ENCODE peak calls at places on chromosomes 5 and 9, in six cellular contexts. One of them, this sample, is unnamed.

GRCh38 chr9:119179701-119180100 is 189.5 kb downstream of the BRINP1 start:
- DNase-seq in psoas muscle: no peak
- DNase-seq in heart left ventricle: no peak
- DNase-seq in OCI-LY7: no peak
- DNase-seq in mammary epithelial cell: no peak
- DNase-seq in neural progenitor cell: no peak
- DNase-seq in this sample: no peak

GRCh38 chr5:39605966-39606591 is 181.3 kb upstream of the DAB2 start:
- DNase-seq in psoas muscle: no peak
- DNase-seq in heart left ventricle: no peak
- DNase-seq in OCI-LY7: no peak
- DNase-seq in mammary epithelial cell: peak; percentile 16
- DNase-seq in neural progenitor cell: no peak
- DNase-seq in this sample: no peak

GRCh38 chr5:157827429-157827828 is 31.5 kb downstream of the CLINT1 start:
- DNase-seq in psoas muscle: no peak
- DNase-seq in heart left ventricle: no peak
- DNase-seq in OCI-LY7: no peak
- DNase-seq in mammary epithelial cell: no peak
- DNase-seq in neural progenitor cell: no peak
- DNase-seq in this sample: no peak

GRCh38 chr5:1336106-1336561 is 8.8 kb downstream of the CLPTM1L start:
- DNase-seq in psoas muscle: no peak
- DNase-seq in heart left ventricle: no peak
- DNase-seq in OCI-LY7: peak; percentile 81
- DNase-seq in mammary epithelial cell: no peak
- DNase-seq in neural progenitor cell: no peak
- DNase-seq in this sample: no peak

GRCh38 chr9:4126184-4126865 is 173.5 kb downstream of the GLIS3 start:
- DNase-seq in psoas muscle: no peak
- DNase-seq in heart left ventricle: no peak
- DNase-seq in OCI-LY7: no peak
- DNase-seq in mammary epithelial cell: peak; percentile 72
- DNase-seq in neural progenitor cell: no peak
- DNase-seq in this sample: no peak

GRCh38 chr5:30040483-30041116 is 1152.9 kb upstream of the CDH6 start:
- DNase-seq in psoas muscle: no peak
- DNase-seq in heart left ventricle: no peak
- DNase-seq in OCI-LY7: peak; percentile 57
- DNase-seq in mammary epithelial cell: no peak
- DNase-seq in neural progenitor cell: peak; percentile 75
- DNase-seq in this sample: no peak

GRCh38 chr5:81853005-81853357 is 102.1 kb upstream of the SSBP2 start:
- DNase-seq in psoas muscle: no peak
- DNase-seq in heart left ventricle: no peak
- DNase-seq in OCI-LY7: peak; percentile 48
- DNase-seq in mammary epithelial cell: no peak
- DNase-seq in neural progenitor cell: peak; percentile 14
- DNase-seq in this sample: no peak

GRCh38 chr5:169933127-169933526 is 47.2 kb downstream of the INSYN2B start:
- DNase-seq in psoas muscle: no peak
- DNase-seq in heart left ventricle: no peak
- DNase-seq in OCI-LY7: no peak
- DNase-seq in mammary epithelial cell: no peak
- DNase-seq in neural progenitor cell: no peak
- DNase-seq in this sample: no peak

GRCh38 chr5:40041452-40041851 is 616.7 kb upstream of the DAB2 start:
- DNase-seq in psoas muscle: no peak
- DNase-seq in heart left ventricle: no peak
- DNase-seq in OCI-LY7: no peak
- DNase-seq in mammary epithelial cell: peak; percentile 56
- DNase-seq in neural progenitor cell: no peak
- DNase-seq in this sample: no peak

GRCh38 chr5:113507601-113508000 is 5.9 kb upstream of the YTHDC2 start:
- DNase-seq in psoas muscle: no peak
- DNase-seq in heart left ventricle: no peak
- DNase-seq in OCI-LY7: peak; percentile 33
- DNase-seq in mammary epithelial cell: no peak
- DNase-seq in neural progenitor cell: no peak
- DNase-seq in this sample: no peak

GRCh38 chr5:312845-313244 is 8.7 kb upstream of the AHRR start:
- DNase-seq in psoas muscle: no peak
- DNase-seq in heart left ventricle: no peak
- DNase-seq in OCI-LY7: no peak
- DNase-seq in mammary epithelial cell: no peak
- DNase-seq in neural progenitor cell: no peak
- DNase-seq in this sample: no peak

GRCh38 chr9:98011122-98011521 is 28.0 kb downstream of the ANP32B start:
- DNase-seq in psoas muscle: no peak
- DNase-seq in heart left ventricle: no peak
- DNase-seq in OCI-LY7: no peak
- DNase-seq in mammary epithelial cell: no peak
- DNase-seq in neural progenitor cell: no peak
- DNase-seq in this sample: no peak

GRCh38 chr5:110923971-110924370 is 147.5 kb upstream of the TSLP start:
- DNase-seq in psoas muscle: no peak
- DNase-seq in heart left ventricle: no peak
- DNase-seq in OCI-LY7: no peak
- DNase-seq in mammary epithelial cell: no peak
- DNase-seq in neural progenitor cell: no peak
- DNase-seq in this sample: no peak

GRCh38 chr5:156912869-156913268 is 50.2 kb downstream of the TIMD4 start:
- DNase-seq in psoas muscle: no peak
- DNase-seq in heart left ventricle: no peak
- DNase-seq in OCI-LY7: no peak
- DNase-seq in mammary epithelial cell: no peak
- DNase-seq in neural progenitor cell: no peak
- DNase-seq in this sample: no peak

GRCh38 chr5:82641362-82641988 is 363.3 kb upstream of the RPS23 start:
- DNase-seq in psoas muscle: peak; percentile 51
- DNase-seq in heart left ventricle: peak; percentile 59
- DNase-seq in OCI-LY7: peak; percentile 28
- DNase-seq in mammary epithelial cell: peak; percentile 76
- DNase-seq in neural progenitor cell: peak; percentile 67
- DNase-seq in this sample: peak; percentile 47

GRCh38 chr5:2005101-2006041 is 122.6 kb upstream of the IRX4 start:
- DNase-seq in psoas muscle: no peak
- DNase-seq in heart left ventricle: no peak
- DNase-seq in OCI-LY7: no peak
- DNase-seq in mammary epithelial cell: no peak
- DNase-seq in neural progenitor cell: no peak
- DNase-seq in this sample: no peak

GRCh38 chr9:26811106-26811505 is 81.5 kb downstream of the CAAP1 start:
- DNase-seq in psoas muscle: no peak
- DNase-seq in heart left ventricle: no peak
- DNase-seq in OCI-LY7: no peak
- DNase-seq in mammary epithelial cell: no peak
- DNase-seq in neural progenitor cell: no peak
- DNase-seq in this sample: no peak

GRCh38 chr9:127555830-127556820 is 56.0 kb upstream of the STXBP1 start:
- DNase-seq in psoas muscle: peak; percentile 73
- DNase-seq in heart left ventricle: peak; percentile 51
- DNase-seq in OCI-LY7: no peak
- DNase-seq in mammary epithelial cell: peak; percentile 94
- DNase-seq in neural progenitor cell: no peak
- DNase-seq in this sample: no peak
- H3K27ac ChIP-seq in psoas muscle: peak overlapping the region; percentile 1
- H3K27ac ChIP-seq in heart left ventricle: no peak overlapping the region
- H3K27ac ChIP-seq in OCI-LY7: no peak overlapping the region
- H3K27ac ChIP-seq in mammary epithelial cell: peak overlapping the region; percentile 67
- H3K27ac ChIP-seq in neural progenitor cell: peak overlapping the region; percentile 30
- H3K27ac ChIP-seq in this sample: no peak overlapping the region

GRCh38 chr5:42855811-42856210 is 44.1 kb upstream of the SELENOP start:
- DNase-seq in psoas muscle: no peak
- DNase-seq in heart left ventricle: no peak
- DNase-seq in OCI-LY7: no peak
- DNase-seq in mammary epithelial cell: no peak
- DNase-seq in neural progenitor cell: no peak
- DNase-seq in this sample: no peak

GRCh38 chr5:42858031-42858643 is 46.4 kb upstream of the SELENOP start:
- DNase-seq in psoas muscle: no peak
- DNase-seq in heart left ventricle: no peak
- DNase-seq in OCI-LY7: no peak
- DNase-seq in mammary epithelial cell: peak; percentile 64
- DNase-seq in neural progenitor cell: no peak
- DNase-seq in this sample: peak; percentile 41

GRCh38 chr5:42854795-42855194 is 43.1 kb upstream of the SELENOP start:
- DNase-seq in psoas muscle: no peak
- DNase-seq in heart left ventricle: no peak
- DNase-seq in OCI-LY7: no peak
- DNase-seq in mammary epithelial cell: no peak
- DNase-seq in neural progenitor cell: no peak
- DNase-seq in this sample: no peak

GRCh38 chr5:42852826-42853225 is 41.1 kb upstream of the SELENOP start:
- DNase-seq in psoas muscle: no peak
- DNase-seq in heart left ventricle: no peak
- DNase-seq in OCI-LY7: no peak
- DNase-seq in mammary epithelial cell: no peak
- DNase-seq in neural progenitor cell: no peak
- DNase-seq in this sample: no peak

DNA sequence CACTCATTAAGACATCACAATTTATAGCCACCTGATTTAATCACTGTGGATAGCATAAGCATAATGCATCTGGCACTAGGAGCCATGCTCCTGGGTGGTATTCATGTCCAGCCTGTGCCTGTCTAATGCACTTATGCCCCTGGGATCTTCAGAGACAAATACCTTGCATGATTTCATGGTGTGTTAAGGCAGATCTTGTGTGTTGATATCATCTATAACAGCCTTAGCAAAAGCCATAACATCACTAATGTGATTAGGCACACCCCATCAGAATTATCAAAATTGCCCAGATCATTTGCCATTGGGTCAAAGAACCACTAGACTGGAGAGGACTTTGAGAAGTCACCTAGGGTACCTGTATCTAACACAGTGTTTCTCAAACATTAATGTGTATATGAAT is 43.7 kb upstream of the SELENOP start:
- DNase-seq in psoas muscle: no peak
- DNase-seq in heart left ventricle: no peak
- DNase-seq in OCI-LY7: no peak
- DNase-seq in mammary epithelial cell: no peak
- DNase-seq in neural progenitor cell: no peak
- DNase-seq in this sample: no peak
- H3K4me3 ChIP-seq in psoas muscle: no peak overlapping the region
- H3K4me3 ChIP-seq in heart left ventricle: no peak overlapping the region
- H3K4me3 ChIP-seq in OCI-LY7: no peak overlapping the region
- H3K4me3 ChIP-seq in mammary epithelial cell: no peak overlapping the region
- H3K4me3 ChIP-seq in neural progenitor cell: no peak overlapping the region
- H3K4me3 ChIP-seq in this sample: no peak overlapping the region

DNA sequence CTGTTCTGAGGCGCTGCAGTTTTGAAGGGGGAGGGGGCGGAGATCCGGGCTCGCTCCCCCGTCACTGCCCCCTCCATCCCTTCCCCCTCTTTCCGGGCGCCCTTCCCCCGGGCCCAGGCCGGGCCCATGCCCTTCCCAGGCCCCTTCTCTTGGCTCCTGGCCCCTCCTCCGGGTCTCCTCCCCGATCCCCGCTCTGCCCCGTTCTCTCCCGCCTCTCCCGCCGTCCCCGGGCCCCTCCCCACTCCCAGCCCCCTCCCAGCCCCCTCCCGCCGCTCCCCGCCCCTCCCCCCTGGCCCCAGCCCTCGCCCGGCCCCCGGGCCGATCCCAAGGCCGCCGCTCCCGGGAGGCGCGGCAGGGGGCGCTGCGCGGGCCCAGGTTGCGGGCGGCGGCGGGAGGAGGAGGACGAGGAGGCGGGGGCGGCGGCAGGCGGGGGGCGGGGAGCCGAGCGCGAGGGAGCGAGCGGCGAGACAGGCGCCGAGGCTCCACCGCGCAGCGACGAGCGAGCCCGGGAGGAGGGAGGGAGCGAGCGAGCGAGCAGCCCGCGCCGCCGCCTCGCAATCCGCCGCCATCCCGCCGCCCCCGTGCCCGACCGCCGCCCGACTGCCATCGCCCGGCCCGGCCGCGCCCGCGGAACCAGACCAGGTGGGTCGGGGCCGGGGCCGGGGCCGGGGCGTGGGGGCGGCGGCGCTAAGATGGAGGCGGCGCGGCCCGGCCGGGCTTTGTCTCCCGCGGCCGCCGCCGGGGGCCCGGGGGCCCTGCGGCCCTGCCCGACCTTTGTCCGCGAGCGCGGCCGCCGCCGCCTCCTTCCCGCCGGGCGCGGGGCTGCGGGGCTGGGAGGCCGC is at the start of gene PRRC2B:
- DNase-seq in psoas muscle: peak; percentile 91
- DNase-seq in heart left ventricle: peak; percentile 91
- DNase-seq in OCI-LY7: peak; percentile 87
- DNase-seq in mammary epithelial cell: peak; percentile 71
- DNase-seq in neural progenitor cell: peak; percentile 97
- DNase-seq in this sample: peak; percentile 86
- TF ChIP-seq CTCF in psoas muscle: peak; percentile 58
- TF ChIP-seq CTCF in heart left ventricle: peak; percentile 78
- TF ChIP-seq CTCF in OCI-LY7: peak; percentile 12
- TF ChIP-seq CTCF in mammary epithelial cell: peak; percentile 47
- TF ChIP-seq CTCF in neural progenitor cell: peak; percentile 63
- TF ChIP-seq CTCF in this sample: peak; percentile 13

GRCh38 chr5:35239476-35239875 is 9.2 kb upstream of the PRLR start:
- DNase-seq in psoas muscle: no peak
- DNase-seq in heart left ventricle: no peak
- DNase-seq in OCI-LY7: no peak
- DNase-seq in mammary epithelial cell: no peak
- DNase-seq in neural progenitor cell: no peak
- DNase-seq in this sample: no peak
- H3K27ac ChIP-seq in psoas muscle: no peak overlapping the region
- H3K27ac ChIP-seq in heart left ventricle: no peak overlapping the region
- H3K27ac ChIP-seq in OCI-LY7: no peak overlapping the region
- H3K27ac ChIP-seq in mammary epithelial cell: no peak overlapping the region
- H3K27ac ChIP-seq in neural progenitor cell: no peak overlapping the region
- H3K27ac ChIP-seq in this sample: no peak overlapping the region

GRCh38 chr5:167573274-167574127 is 717.9 kb upstream of the WWC1 start:
- DNase-seq in psoas muscle: no peak
- DNase-seq in heart left ventricle: no peak
- DNase-seq in OCI-LY7: no peak
- DNase-seq in mammary epithelial cell: peak; percentile 63
- DNase-seq in neural progenitor cell: peak; percentile 91
- DNase-seq in this sample: no peak

GRCh38 chr5:167576928-167577327 is 714.5 kb upstream of the WWC1 start:
- DNase-seq in psoas muscle: no peak
- DNase-seq in heart left ventricle: no peak
- DNase-seq in OCI-LY7: no peak
- DNase-seq in mammary epithelial cell: no peak
- DNase-seq in neural progenitor cell: no peak
- DNase-seq in this sample: no peak

GRCh38 chr5:167577616-167578015 is 713.8 kb upstream of the WWC1 start:
- DNase-seq in psoas muscle: no peak
- DNase-seq in heart left ventricle: no peak
- DNase-seq in OCI-LY7: no peak
- DNase-seq in mammary epithelial cell: no peak
- DNase-seq in neural progenitor cell: no peak
- DNase-seq in this sample: no peak

GRCh38 chr5:167574381-167574780 is 717.1 kb upstream of the WWC1 start:
- DNase-seq in psoas muscle: no peak
- DNase-seq in heart left ventricle: no peak
- DNase-seq in OCI-LY7: no peak
- DNase-seq in mammary epithelial cell: no peak
- DNase-seq in neural progenitor cell: no peak
- DNase-seq in this sample: no peak

GRCh38 chr5:167576126-167576525 is 715.3 kb upstream of the WWC1 start:
- DNase-seq in psoas muscle: no peak
- DNase-seq in heart left ventricle: no peak
- DNase-seq in OCI-LY7: no peak
- DNase-seq in mammary epithelial cell: no peak
- DNase-seq in neural progenitor cell: no peak
- DNase-seq in this sample: no peak
- H3K4me3 ChIP-seq in psoas muscle: no peak overlapping the region
- H3K4me3 ChIP-seq in heart left ventricle: no peak overlapping the region
- H3K4me3 ChIP-seq in OCI-LY7: no peak overlapping the region
- H3K4me3 ChIP-seq in mammary epithelial cell: no peak overlapping the region
- H3K4me3 ChIP-seq in neural progenitor cell: no peak overlapping the region
- H3K4me3 ChIP-seq in this sample: peak overlapping the region; percentile 38

GRCh38 chr5:150272531-150272930 is 17.0 kb downstream of the CAMK2A start:
- DNase-seq in psoas muscle: no peak
- DNase-seq in heart left ventricle: no peak
- DNase-seq in OCI-LY7: peak; percentile 49
- DNase-seq in mammary epithelial cell: peak; percentile 46
- DNase-seq in neural progenitor cell: peak; percentile 80
- DNase-seq in this sample: no peak
- TF ChIP-seq CTCF in psoas muscle: peak; percentile 16
- TF ChIP-seq CTCF in heart left ventricle: no peak
- TF ChIP-seq CTCF in OCI-LY7: peak; percentile 56
- TF ChIP-seq CTCF in mammary epithelial cell: peak; percentile 78
- TF ChIP-seq CTCF in neural progenitor cell: peak; percentile 67
- TF ChIP-seq CTCF in this sample: peak; percentile 64